ENCODE peak calls at places on chromosomes 3 and 15, in eight cellular contexts. One of them, this sample, is unnamed.

GRCh38 chr15:50262533-50262932 is 3.0 kb downstream of the HDC start:
- DNase-seq in tibial nerve: no peak
- DNase-seq in astrocyte of the spinal cord: no peak
- DNase-seq in transverse colon: peak; percentile 16
- DNase-seq in bronchial epithelial cell: no peak
- DNase-seq in suprapubic skin: no peak
- DNase-seq in psoas muscle: no peak
- DNase-seq in neural progenitor cell: no peak
- DNase-seq in this sample: no peak

GRCh38 chr3:193928354-193929209 is 207.4 kb upstream of the HES1 start:
- DNase-seq in tibial nerve: no peak
- DNase-seq in astrocyte of the spinal cord: peak; percentile 22
- DNase-seq in transverse colon: no peak
- DNase-seq in bronchial epithelial cell: peak; percentile 73
- DNase-seq in suprapubic skin: no peak
- DNase-seq in psoas muscle: no peak
- DNase-seq in neural progenitor cell: no peak
- DNase-seq in this sample: peak; percentile 44

GRCh38 chr15:49876401-49877038 is 242.5 kb downstream of the ATP8B4 start:
- DNase-seq in tibial nerve: no peak
- DNase-seq in astrocyte of the spinal cord: no peak
- DNase-seq in transverse colon: no peak
- DNase-seq in bronchial epithelial cell: peak; percentile 33
- DNase-seq in suprapubic skin: no peak
- DNase-seq in psoas muscle: no peak
- DNase-seq in neural progenitor cell: peak; percentile 45
- DNase-seq in this sample: peak; percentile 50

GRCh38 chr3:55484191-55484644 is 2.9 kb downstream of the WNT5A start:
- DNase-seq in tibial nerve: no peak
- DNase-seq in astrocyte of the spinal cord: no peak
- DNase-seq in transverse colon: no peak
- DNase-seq in bronchial epithelial cell: no peak
- DNase-seq in suprapubic skin: no peak
- DNase-seq in psoas muscle: no peak
- DNase-seq in neural progenitor cell: peak; percentile 56
- DNase-seq in this sample: no peak

GRCh38 chr15:60353245-60353940 is 44.4 kb downstream of the ANXA2 start:
- DNase-seq in tibial nerve: no peak
- DNase-seq in astrocyte of the spinal cord: peak; percentile 69
- DNase-seq in transverse colon: no peak
- DNase-seq in bronchial epithelial cell: no peak
- DNase-seq in suprapubic skin: no peak
- DNase-seq in psoas muscle: no peak
- DNase-seq in neural progenitor cell: no peak
- DNase-seq in this sample: no peak

GRCh38 chr15:101500865-101501551 is 11.5 kb upstream of the PCSK6 start:
- DNase-seq in tibial nerve: no peak
- DNase-seq in astrocyte of the spinal cord: no peak
- DNase-seq in transverse colon: no peak
- DNase-seq in bronchial epithelial cell: peak; percentile 26
- DNase-seq in suprapubic skin: no peak
- DNase-seq in psoas muscle: no peak
- DNase-seq in neural progenitor cell: no peak
- DNase-seq in this sample: peak; percentile 19

GRCh38 chr3:53846134-53846850 is at the start of the genes CHDH and IL17RB:
- DNase-seq in tibial nerve: no peak
- DNase-seq in astrocyte of the spinal cord: no peak
- DNase-seq in transverse colon: peak; percentile 84
- DNase-seq in bronchial epithelial cell: no peak
- DNase-seq in suprapubic skin: no peak
- DNase-seq in psoas muscle: peak; percentile 62
- DNase-seq in neural progenitor cell: peak; percentile 84
- DNase-seq in this sample: no peak

GRCh38 chr15:31871159-31871886 is 159.0 kb upstream of the CHRNA7 start:
- DNase-seq in tibial nerve: no peak
- DNase-seq in astrocyte of the spinal cord: no peak
- DNase-seq in transverse colon: no peak
- DNase-seq in bronchial epithelial cell: peak; percentile 2
- DNase-seq in suprapubic skin: no peak
- DNase-seq in psoas muscle: no peak
- DNase-seq in neural progenitor cell: no peak
- DNase-seq in this sample: no peak

GRCh38 chr3:192881159-192881786 is 36.4 kb downstream of the MB21D2 start:
- DNase-seq in tibial nerve: no peak
- DNase-seq in astrocyte of the spinal cord: no peak
- DNase-seq in transverse colon: no peak
- DNase-seq in bronchial epithelial cell: no peak
- DNase-seq in suprapubic skin: no peak
- DNase-seq in psoas muscle: no peak
- DNase-seq in neural progenitor cell: no peak
- DNase-seq in this sample: no peak

GRCh38 chr3:13461169-13462124 is 18.7 kb upstream of the HDAC11 start:
- DNase-seq in tibial nerve: no peak
- DNase-seq in astrocyte of the spinal cord: peak; percentile 27
- DNase-seq in transverse colon: peak; percentile 64
- DNase-seq in bronchial epithelial cell: peak; percentile 35
- DNase-seq in suprapubic skin: no peak
- DNase-seq in psoas muscle: peak; percentile 55
- DNase-seq in neural progenitor cell: peak; percentile 89
- DNase-seq in this sample: peak; percentile 51

GRCh38 chr15:98700501-98700900 is 52.2 kb downstream of the IGF1R start:
- DNase-seq in tibial nerve: no peak
- DNase-seq in astrocyte of the spinal cord: no peak
- DNase-seq in transverse colon: no peak
- DNase-seq in bronchial epithelial cell: no peak
- DNase-seq in suprapubic skin: no peak
- DNase-seq in psoas muscle: no peak
- DNase-seq in neural progenitor cell: no peak
- DNase-seq in this sample: no peak

GRCh38 chr15:31405200-31405929 is 78.7 kb downstream of the KLF13 start:
- DNase-seq in tibial nerve: no peak
- DNase-seq in astrocyte of the spinal cord: no peak
- DNase-seq in transverse colon: no peak
- DNase-seq in bronchial epithelial cell: peak; percentile 50
- DNase-seq in suprapubic skin: no peak
- DNase-seq in psoas muscle: no peak
- DNase-seq in neural progenitor cell: no peak
- DNase-seq in this sample: peak; percentile 31

GRCh38 chr3:5011555-5012256 is 32.5 kb downstream of the BHLHE40 start:
- DNase-seq in tibial nerve: no peak
- DNase-seq in astrocyte of the spinal cord: no peak
- DNase-seq in transverse colon: no peak
- DNase-seq in bronchial epithelial cell: no peak
- DNase-seq in suprapubic skin: no peak
- DNase-seq in psoas muscle: no peak
- DNase-seq in neural progenitor cell: no peak
- DNase-seq in this sample: no peak

GRCh38 chr3:38348903-38349302 is 2.3 kb downstream of the XYLB start:
- DNase-seq in tibial nerve: no peak
- DNase-seq in astrocyte of the spinal cord: peak; percentile 25
- DNase-seq in transverse colon: no peak
- DNase-seq in bronchial epithelial cell: peak; percentile 52
- DNase-seq in suprapubic skin: no peak
- DNase-seq in psoas muscle: no peak
- DNase-seq in neural progenitor cell: no peak
- DNase-seq in this sample: peak; percentile 88

GRCh38 chr15:82768414-82769081 is 37.3 kb downstream of the FSD2 start:
- DNase-seq in tibial nerve: no peak
- DNase-seq in astrocyte of the spinal cord: no peak
- DNase-seq in transverse colon: no peak
- DNase-seq in bronchial epithelial cell: peak; percentile 22
- DNase-seq in suprapubic skin: no peak
- DNase-seq in psoas muscle: peak; percentile 41
- DNase-seq in neural progenitor cell: no peak
- DNase-seq in this sample: no peak

GRCh38 chr15:84586641-84587160 is 14.1 kb upstream of the ZSCAN2 start:
- DNase-seq in tibial nerve: no peak
- DNase-seq in astrocyte of the spinal cord: no peak
- DNase-seq in transverse colon: no peak
- DNase-seq in bronchial epithelial cell: peak; percentile 73
- DNase-seq in suprapubic skin: no peak
- DNase-seq in psoas muscle: no peak
- DNase-seq in neural progenitor cell: no peak
- DNase-seq in this sample: no peak

GRCh38 chr3:30356901-30357753 is 249.3 kb upstream of the TGFBR2 start:
- DNase-seq in tibial nerve: no peak
- DNase-seq in astrocyte of the spinal cord: peak; percentile 40
- DNase-seq in transverse colon: no peak
- DNase-seq in bronchial epithelial cell: peak; percentile 84
- DNase-seq in suprapubic skin: no peak
- DNase-seq in psoas muscle: no peak
- DNase-seq in neural progenitor cell: no peak
- DNase-seq in this sample: peak; percentile 57
- H3K4me3 ChIP-seq in tibial nerve: no peak overlapping the region
- H3K4me3 ChIP-seq in astrocyte of the spinal cord: no peak overlapping the region
- H3K4me3 ChIP-seq in transverse colon: no peak overlapping the region
- H3K4me3 ChIP-seq in bronchial epithelial cell: no peak overlapping the region
- H3K4me3 ChIP-seq in suprapubic skin: no peak overlapping the region
- H3K4me3 ChIP-seq in psoas muscle: no peak overlapping the region
- H3K4me3 ChIP-seq in neural progenitor cell: no peak overlapping the region
- H3K4me3 ChIP-seq in this sample: no peak overlapping the region

GRCh38 chr3:138072816-138073215 is 42.6 kb downstream of the DZIP1L start:
- DNase-seq in tibial nerve: no peak
- DNase-seq in astrocyte of the spinal cord: no peak
- DNase-seq in transverse colon: no peak
- DNase-seq in bronchial epithelial cell: no peak
- DNase-seq in suprapubic skin: no peak
- DNase-seq in psoas muscle: no peak
- DNase-seq in neural progenitor cell: peak; percentile 30
- DNase-seq in this sample: no peak
- TF ChIP-seq CTCF in tibial nerve: no peak
- TF ChIP-seq CTCF in astrocyte of the spinal cord: no peak
- TF ChIP-seq CTCF in transverse colon: no peak
- TF ChIP-seq CTCF in bronchial epithelial cell: no peak
- TF ChIP-seq CTCF in suprapubic skin: no peak
- TF ChIP-seq CTCF in psoas muscle: no peak
- TF ChIP-seq CTCF in neural progenitor cell: no peak
- TF ChIP-seq CTCF in this sample: no peak

DNA sequence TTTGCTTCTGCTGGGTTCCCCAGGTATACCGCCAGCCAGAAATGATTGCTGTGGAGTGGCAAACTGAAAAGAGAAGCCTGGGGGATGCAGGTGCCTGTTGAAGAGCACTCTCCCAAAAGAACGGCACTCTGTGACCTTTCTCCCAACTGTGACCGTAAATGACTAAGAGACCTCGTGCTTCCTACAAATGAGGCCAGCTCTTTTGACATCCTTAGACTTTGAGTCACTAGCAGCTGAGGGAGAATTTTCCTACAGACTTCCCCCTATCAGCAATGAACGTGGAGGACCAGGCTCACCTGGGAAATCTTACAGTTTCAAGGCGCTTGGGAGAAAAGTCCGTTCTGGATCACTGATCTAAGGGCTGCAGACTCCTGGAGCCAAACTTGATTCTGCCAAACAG is 8.6 kb downstream of the AQP9 start:
- DNase-seq in tibial nerve: peak; percentile 36
- DNase-seq in astrocyte of the spinal cord: no peak
- DNase-seq in transverse colon: no peak
- DNase-seq in bronchial epithelial cell: peak; percentile 37
- DNase-seq in suprapubic skin: no peak
- DNase-seq in psoas muscle: no peak
- DNase-seq in neural progenitor cell: no peak
- DNase-seq in this sample: peak; percentile 58
- H3K4me3 ChIP-seq in tibial nerve: no peak overlapping the region
- H3K4me3 ChIP-seq in astrocyte of the spinal cord: no peak overlapping the region
- H3K4me3 ChIP-seq in transverse colon: no peak overlapping the region
- H3K4me3 ChIP-seq in bronchial epithelial cell: no peak overlapping the region
- H3K4me3 ChIP-seq in suprapubic skin: no peak overlapping the region
- H3K4me3 ChIP-seq in psoas muscle: no peak overlapping the region
- H3K4me3 ChIP-seq in neural progenitor cell: no peak overlapping the region
- H3K4me3 ChIP-seq in this sample: no peak overlapping the region

GRCh38 chr3:42926310-42926709 is 20.4 kb downstream of the ZNF662 start:
- DNase-seq in tibial nerve: no peak
- DNase-seq in astrocyte of the spinal cord: no peak
- DNase-seq in transverse colon: no peak
- DNase-seq in bronchial epithelial cell: no peak
- DNase-seq in suprapubic skin: no peak
- DNase-seq in psoas muscle: no peak
- DNase-seq in neural progenitor cell: no peak
- DNase-seq in this sample: no peak

DNA sequence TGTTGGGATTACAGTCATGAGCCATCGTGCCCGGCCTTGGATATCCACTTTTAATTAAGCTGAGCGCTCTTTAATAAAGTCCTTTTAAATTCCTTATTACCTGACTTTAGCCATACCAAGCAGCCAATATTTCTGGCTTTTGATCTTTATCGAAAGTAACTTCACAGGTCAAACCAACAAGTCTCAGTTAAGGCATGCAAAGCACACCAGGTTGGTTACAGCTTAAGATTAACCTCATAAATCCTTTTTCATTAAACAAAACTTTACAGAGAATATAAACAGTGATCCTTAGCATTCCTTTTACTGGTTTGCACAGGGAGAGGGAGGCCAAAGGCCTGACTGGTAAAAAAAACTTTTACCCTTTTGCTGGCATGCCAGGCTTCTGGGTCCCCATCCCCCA is 17.7 kb downstream of the ZNF662 start:
- DNase-seq in tibial nerve: no peak
- DNase-seq in astrocyte of the spinal cord: no peak
- DNase-seq in transverse colon: no peak
- DNase-seq in bronchial epithelial cell: no peak
- DNase-seq in suprapubic skin: no peak
- DNase-seq in psoas muscle: no peak
- DNase-seq in neural progenitor cell: no peak
- DNase-seq in this sample: no peak
- TF ChIP-seq CTCF in tibial nerve: no peak
- TF ChIP-seq CTCF in astrocyte of the spinal cord: no peak
- TF ChIP-seq CTCF in transverse colon: no peak
- TF ChIP-seq CTCF in bronchial epithelial cell: no peak
- TF ChIP-seq CTCF in suprapubic skin: no peak
- TF ChIP-seq CTCF in psoas muscle: no peak
- TF ChIP-seq CTCF in neural progenitor cell: no peak
- TF ChIP-seq CTCF in this sample: no peak

GRCh38 chr3:36763850-36764703 is at the start of gene DCLK3:
- DNase-seq in tibial nerve: no peak
- DNase-seq in astrocyte of the spinal cord: no peak
- DNase-seq in transverse colon: no peak
- DNase-seq in bronchial epithelial cell: no peak
- DNase-seq in suprapubic skin: no peak
- DNase-seq in psoas muscle: peak; percentile 18
- DNase-seq in neural progenitor cell: peak; percentile 80
- DNase-seq in this sample: no peak
- H3K4me3 ChIP-seq in tibial nerve: peak within 1 kb of the TSS; percentile 1
- H3K4me3 ChIP-seq in astrocyte of the spinal cord: no peak within 1 kb of the TSS
- H3K4me3 ChIP-seq in transverse colon: peak within 1 kb of the TSS; percentile 14
- H3K4me3 ChIP-seq in bronchial epithelial cell: no peak within 1 kb of the TSS
- H3K4me3 ChIP-seq in suprapubic skin: peak within 1 kb of the TSS; percentile 53
- H3K4me3 ChIP-seq in psoas muscle: peak within 1 kb of the TSS; percentile 56
- H3K4me3 ChIP-seq in neural progenitor cell: peak within 1 kb of the TSS; percentile 63
- H3K4me3 ChIP-seq in this sample: no peak within 1 kb of the TSS

DNA sequence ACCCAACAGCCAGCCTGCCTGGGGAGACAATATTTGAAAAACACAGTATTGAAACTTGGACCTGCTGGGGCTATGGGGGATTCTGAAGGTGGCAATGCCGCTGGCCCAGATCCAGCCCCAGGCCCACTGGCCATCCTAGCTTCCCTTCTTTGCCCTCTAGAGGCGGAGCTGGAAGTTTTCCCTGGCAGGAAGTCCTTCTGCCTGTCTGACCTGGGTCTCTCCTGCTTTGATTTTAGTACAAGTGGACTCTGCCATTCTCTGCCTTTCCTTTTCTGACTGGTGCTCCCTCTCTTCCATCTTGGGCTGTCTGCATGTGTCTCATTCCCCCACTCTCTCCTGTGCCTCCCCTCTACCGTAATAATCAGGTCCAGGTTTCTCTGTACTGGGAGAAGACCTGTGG is 3.6 kb downstream of the SEMA3F start:
- DNase-seq in tibial nerve: no peak
- DNase-seq in astrocyte of the spinal cord: no peak
- DNase-seq in transverse colon: no peak
- DNase-seq in bronchial epithelial cell: no peak
- DNase-seq in suprapubic skin: no peak
- DNase-seq in psoas muscle: no peak
- DNase-seq in neural progenitor cell: no peak
- DNase-seq in this sample: no peak
- TF ChIP-seq CTCF in tibial nerve: no peak
- TF ChIP-seq CTCF in astrocyte of the spinal cord: peak; percentile 8
- TF ChIP-seq CTCF in transverse colon: no peak
- TF ChIP-seq CTCF in bronchial epithelial cell: peak; percentile 46
- TF ChIP-seq CTCF in suprapubic skin: no peak
- TF ChIP-seq CTCF in psoas muscle: no peak
- TF ChIP-seq CTCF in neural progenitor cell: no peak
- TF ChIP-seq CTCF in this sample: no peak

This sample was measured in cardiac fibroblast.